ENCODE peak calls at places on chromosomes 11 and 22, in ten cellular contexts. One of them, this sample, is unnamed.

GRCh38 chr11:120527111-120527748 is 15.7 kb downstream of the GRIK4 start:
- DNase-seq in tibial nerve: no peak
- DNase-seq in astrocyte of the cerebellum: peak; percentile 38
- DNase-seq in pancreas: no peak
- DNase-seq in CD8-positive, alpha-beta T cell: no peak
- DNase-seq in breast epithelium: no peak
- DNase-seq in aorta: peak; percentile 80
- DNase-seq in thyroid gland: no peak
- DNase-seq in HCT116: no peak
- DNase-seq in CD4-positive, alpha-beta memory T cell: no peak
- DNase-seq in this sample: peak; percentile 42

GRCh38 chr22:22997262-22997898 is 72.9 kb upstream of the GNAZ start:
- DNase-seq in tibial nerve: no peak
- DNase-seq in astrocyte of the cerebellum: no peak
- DNase-seq in pancreas: no peak
- DNase-seq in CD8-positive, alpha-beta T cell: no peak
- DNase-seq in breast epithelium: no peak
- DNase-seq in aorta: no peak
- DNase-seq in thyroid gland: no peak
- DNase-seq in HCT116: no peak
- DNase-seq in CD4-positive, alpha-beta memory T cell: no peak
- DNase-seq in this sample: no peak

GRCh38 chr11:75667268-75667830 is 1.5 kb downstream of the MAP6 start:
- DNase-seq in tibial nerve: no peak
- DNase-seq in astrocyte of the cerebellum: no peak
- DNase-seq in pancreas: no peak
- DNase-seq in CD8-positive, alpha-beta T cell: no peak
- DNase-seq in breast epithelium: no peak
- DNase-seq in aorta: no peak
- DNase-seq in thyroid gland: peak; percentile 65
- DNase-seq in HCT116: no peak
- DNase-seq in CD4-positive, alpha-beta memory T cell: no peak
- DNase-seq in this sample: no peak

GRCh38 chr11:16280256-16280682 is 76.1 kb downstream of the SOX6 start:
- DNase-seq in tibial nerve: peak; percentile 17
- DNase-seq in astrocyte of the cerebellum: no peak
- DNase-seq in pancreas: no peak
- DNase-seq in CD8-positive, alpha-beta T cell: no peak
- DNase-seq in breast epithelium: no peak
- DNase-seq in aorta: no peak
- DNase-seq in thyroid gland: peak; percentile 7
- DNase-seq in HCT116: no peak
- DNase-seq in CD4-positive, alpha-beta memory T cell: no peak
- DNase-seq in this sample: no peak

GRCh38 chr22:29257751-29258181 is 10.0 kb downstream of the RHBDD3 start:
- DNase-seq in tibial nerve: no peak
- DNase-seq in astrocyte of the cerebellum: no peak
- DNase-seq in pancreas: no peak
- DNase-seq in CD8-positive, alpha-beta T cell: no peak
- DNase-seq in breast epithelium: no peak
- DNase-seq in aorta: no peak
- DNase-seq in thyroid gland: no peak
- DNase-seq in HCT116: no peak
- DNase-seq in CD4-positive, alpha-beta memory T cell: no peak
- DNase-seq in this sample: no peak

GRCh38 chr11:64444838-64445441 is 86.0 kb downstream of the RPS6KA4 start:
- DNase-seq in tibial nerve: no peak
- DNase-seq in astrocyte of the cerebellum: no peak
- DNase-seq in pancreas: no peak
- DNase-seq in CD8-positive, alpha-beta T cell: no peak
- DNase-seq in breast epithelium: peak; percentile 25
- DNase-seq in aorta: no peak
- DNase-seq in thyroid gland: no peak
- DNase-seq in HCT116: peak; percentile 16
- DNase-seq in CD4-positive, alpha-beta memory T cell: no peak
- DNase-seq in this sample: peak; percentile 16

GRCh38 chr11:26613759-26614158 is 41.7 kb upstream of the MUC15 start:
- DNase-seq in tibial nerve: no peak
- DNase-seq in astrocyte of the cerebellum: no peak
- DNase-seq in pancreas: no peak
- DNase-seq in CD8-positive, alpha-beta T cell: no peak
- DNase-seq in breast epithelium: no peak
- DNase-seq in aorta: peak; percentile 62
- DNase-seq in thyroid gland: no peak
- DNase-seq in HCT116: no peak
- DNase-seq in CD4-positive, alpha-beta memory T cell: no peak
- DNase-seq in this sample: no peak

GRCh38 chr11:35208795-35209194 is 69.8 kb downstream of the CD44 start:
- DNase-seq in tibial nerve: no peak
- DNase-seq in astrocyte of the cerebellum: no peak
- DNase-seq in pancreas: no peak
- DNase-seq in CD8-positive, alpha-beta T cell: no peak
- DNase-seq in breast epithelium: no peak
- DNase-seq in aorta: no peak
- DNase-seq in thyroid gland: no peak
- DNase-seq in HCT116: no peak
- DNase-seq in CD4-positive, alpha-beta memory T cell: no peak
- DNase-seq in this sample: no peak

GRCh38 chr11:117179048-117179999 is 781 bp downstream of the SIDT2 start:
- DNase-seq in tibial nerve: no peak
- DNase-seq in astrocyte of the cerebellum: peak; percentile 64
- DNase-seq in pancreas: peak; percentile 46
- DNase-seq in CD8-positive, alpha-beta T cell: peak; percentile 55
- DNase-seq in breast epithelium: no peak
- DNase-seq in aorta: peak; percentile 85
- DNase-seq in thyroid gland: peak; percentile 49
- DNase-seq in HCT116: no peak
- DNase-seq in CD4-positive, alpha-beta memory T cell: peak; percentile 56
- DNase-seq in this sample: peak; percentile 65

GRCh38 chr11:70567680-70568503 is 169.6 kb downstream of the CTTN start:
- DNase-seq in tibial nerve: peak; percentile 27
- DNase-seq in astrocyte of the cerebellum: no peak
- DNase-seq in pancreas: no peak
- DNase-seq in CD8-positive, alpha-beta T cell: no peak
- DNase-seq in breast epithelium: no peak
- DNase-seq in aorta: peak; percentile 77
- DNase-seq in thyroid gland: no peak
- DNase-seq in HCT116: no peak
- DNase-seq in CD4-positive, alpha-beta memory T cell: no peak
- DNase-seq in this sample: peak; percentile 32

GRCh38 chr22:49967333-49968241 is 7.0 kb downstream of the PIM3 start:
- DNase-seq in tibial nerve: peak; percentile 61
- DNase-seq in astrocyte of the cerebellum: no peak
- DNase-seq in pancreas: peak; percentile 77
- DNase-seq in CD8-positive, alpha-beta T cell: peak; percentile 21
- DNase-seq in breast epithelium: peak; percentile 80
- DNase-seq in aorta: peak; percentile 79
- DNase-seq in thyroid gland: peak; percentile 77
- DNase-seq in HCT116: no peak
- DNase-seq in CD4-positive, alpha-beta memory T cell: no peak
- DNase-seq in this sample: peak; percentile 52

GRCh38 chr11:34633990-34634725 is 13.3 kb downstream of the EHF start:
- DNase-seq in tibial nerve: no peak
- DNase-seq in astrocyte of the cerebellum: no peak
- DNase-seq in pancreas: no peak
- DNase-seq in CD8-positive, alpha-beta T cell: no peak
- DNase-seq in breast epithelium: no peak
- DNase-seq in aorta: no peak
- DNase-seq in thyroid gland: no peak
- DNase-seq in HCT116: no peak
- DNase-seq in CD4-positive, alpha-beta memory T cell: peak; percentile 7
- DNase-seq in this sample: peak; percentile 67

GRCh38 chr22:49736538-49736937 is 91.1 kb downstream of the BRD1 start:
- DNase-seq in tibial nerve: no peak
- DNase-seq in astrocyte of the cerebellum: no peak
- DNase-seq in pancreas: no peak
- DNase-seq in CD8-positive, alpha-beta T cell: no peak
- DNase-seq in breast epithelium: peak; percentile 19
- DNase-seq in aorta: no peak
- DNase-seq in thyroid gland: no peak
- DNase-seq in HCT116: no peak
- DNase-seq in CD4-positive, alpha-beta memory T cell: no peak
- DNase-seq in this sample: no peak

GRCh38 chr22:25797891-25798290 is 55.9 kb downstream of the MYO18B start:
- DNase-seq in tibial nerve: no peak
- DNase-seq in astrocyte of the cerebellum: no peak
- DNase-seq in pancreas: no peak
- DNase-seq in CD8-positive, alpha-beta T cell: no peak
- DNase-seq in breast epithelium: no peak
- DNase-seq in aorta: peak; percentile 54
- DNase-seq in thyroid gland: no peak
- DNase-seq in HCT116: no peak
- DNase-seq in CD4-positive, alpha-beta memory T cell: no peak
- DNase-seq in this sample: no peak

GRCh38 chr22:29470159-29470855 is 9.7 kb upstream of the NEFH start:
- DNase-seq in tibial nerve: no peak
- DNase-seq in astrocyte of the cerebellum: no peak
- DNase-seq in pancreas: no peak
- DNase-seq in CD8-positive, alpha-beta T cell: peak; percentile 64
- DNase-seq in breast epithelium: peak; percentile 67
- DNase-seq in aorta: peak; percentile 88
- DNase-seq in thyroid gland: peak; percentile 61
- DNase-seq in HCT116: peak; percentile 62
- DNase-seq in CD4-positive, alpha-beta memory T cell: peak; percentile 75
- DNase-seq in this sample: peak; percentile 34

DNA sequence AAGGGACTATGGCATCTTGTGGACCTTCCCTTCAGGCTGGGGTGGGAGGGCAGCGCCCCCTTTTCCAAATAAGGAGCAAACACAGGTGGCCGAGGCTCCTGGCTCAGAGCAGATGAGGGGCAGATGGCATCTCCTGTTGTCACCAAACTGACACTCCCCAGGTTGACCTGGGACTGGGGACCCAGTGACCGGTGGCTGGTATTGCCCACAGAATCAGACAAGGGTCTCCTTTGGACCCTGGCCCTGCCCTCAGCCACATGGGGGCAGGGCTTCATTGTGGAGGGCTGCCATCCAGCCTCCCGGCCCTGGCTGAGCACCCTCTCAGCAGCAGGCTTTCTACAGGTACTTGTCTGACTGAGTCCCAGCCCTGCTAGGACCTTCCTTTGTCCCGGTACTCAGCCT is 842 bp upstream of the SIGIRR start:
- DNase-seq in tibial nerve: no peak
- DNase-seq in astrocyte of the cerebellum: no peak
- DNase-seq in pancreas: no peak
- DNase-seq in CD8-positive, alpha-beta T cell: peak; percentile 20
- DNase-seq in breast epithelium: no peak
- DNase-seq in aorta: no peak
- DNase-seq in thyroid gland: no peak
- DNase-seq in HCT116: no peak
- DNase-seq in CD4-positive, alpha-beta memory T cell: no peak
- DNase-seq in this sample: no peak
- H3K4me3 ChIP-seq in tibial nerve: peak overlapping the region; percentile 55
- H3K4me3 ChIP-seq in astrocyte of the cerebellum: no peak overlapping the region
- H3K4me3 ChIP-seq in pancreas: peak overlapping the region; percentile 67
- H3K4me3 ChIP-seq in CD8-positive, alpha-beta T cell: peak overlapping the region; percentile 82
- H3K4me3 ChIP-seq in breast epithelium: peak overlapping the region; percentile 42
- H3K4me3 ChIP-seq in aorta: no peak overlapping the region
- H3K4me3 ChIP-seq in thyroid gland: no peak overlapping the region
- H3K4me3 ChIP-seq in HCT116: peak overlapping the region; percentile 66
- H3K4me3 ChIP-seq in CD4-positive, alpha-beta memory T cell: peak overlapping the region; percentile 58
- H3K4me3 ChIP-seq in this sample: no peak overlapping the region

GRCh38 chr22:45648320-45649070 is 23.1 kb upstream of the ATXN10 start:
- DNase-seq in tibial nerve: no peak
- DNase-seq in astrocyte of the cerebellum: no peak
- DNase-seq in pancreas: no peak
- DNase-seq in CD8-positive, alpha-beta T cell: no peak
- DNase-seq in breast epithelium: no peak
- DNase-seq in aorta: no peak
- DNase-seq in thyroid gland: no peak
- DNase-seq in HCT116: no peak
- DNase-seq in CD4-positive, alpha-beta memory T cell: no peak
- DNase-seq in this sample: no peak

GRCh38 chr22:45645150-45645525 is 26.5 kb upstream of the ATXN10 start:
- DNase-seq in tibial nerve: no peak
- DNase-seq in astrocyte of the cerebellum: no peak
- DNase-seq in pancreas: no peak
- DNase-seq in CD8-positive, alpha-beta T cell: no peak
- DNase-seq in breast epithelium: no peak
- DNase-seq in aorta: no peak
- DNase-seq in thyroid gland: peak; percentile 49
- DNase-seq in HCT116: no peak
- DNase-seq in CD4-positive, alpha-beta memory T cell: no peak
- DNase-seq in this sample: no peak

GRCh38 chr22:45647532-45648225 is 24.0 kb upstream of the ATXN10 start:
- DNase-seq in tibial nerve: no peak
- DNase-seq in astrocyte of the cerebellum: no peak
- DNase-seq in pancreas: no peak
- DNase-seq in CD8-positive, alpha-beta T cell: no peak
- DNase-seq in breast epithelium: peak; percentile 34
- DNase-seq in aorta: no peak
- DNase-seq in thyroid gland: peak; percentile 87
- DNase-seq in HCT116: no peak
- DNase-seq in CD4-positive, alpha-beta memory T cell: no peak
- DNase-seq in this sample: no peak

GRCh38 chr22:45644714-45645113 is 26.9 kb upstream of the ATXN10 start:
- DNase-seq in tibial nerve: no peak
- DNase-seq in astrocyte of the cerebellum: no peak
- DNase-seq in pancreas: no peak
- DNase-seq in CD8-positive, alpha-beta T cell: no peak
- DNase-seq in breast epithelium: no peak
- DNase-seq in aorta: no peak
- DNase-seq in thyroid gland: no peak
- DNase-seq in HCT116: no peak
- DNase-seq in CD4-positive, alpha-beta memory T cell: no peak
- DNase-seq in this sample: no peak

GRCh38 chr22:45645526-45646414 is 25.9 kb upstream of the ATXN10 start:
- DNase-seq in tibial nerve: peak; percentile 50
- DNase-seq in astrocyte of the cerebellum: no peak
- DNase-seq in pancreas: peak; percentile 45
- DNase-seq in CD8-positive, alpha-beta T cell: peak; percentile 75
- DNase-seq in breast epithelium: peak; percentile 80
- DNase-seq in aorta: peak; percentile 92
- DNase-seq in thyroid gland: peak; percentile 78
- DNase-seq in HCT116: peak; percentile 26
- DNase-seq in CD4-positive, alpha-beta memory T cell: peak; percentile 73
- DNase-seq in this sample: peak; percentile 38
- H3K4me3 ChIP-seq in tibial nerve: no peak overlapping the region
- H3K4me3 ChIP-seq in astrocyte of the cerebellum: no peak overlapping the region
- H3K4me3 ChIP-seq in pancreas: no peak overlapping the region
- H3K4me3 ChIP-seq in CD8-positive, alpha-beta T cell: no peak overlapping the region
- H3K4me3 ChIP-seq in breast epithelium: no peak overlapping the region
- H3K4me3 ChIP-seq in aorta: no peak overlapping the region
- H3K4me3 ChIP-seq in thyroid gland: no peak overlapping the region
- H3K4me3 ChIP-seq in HCT116: peak overlapping the region; percentile 2
- H3K4me3 ChIP-seq in CD4-positive, alpha-beta memory T cell: no peak overlapping the region
- H3K4me3 ChIP-seq in this sample: no peak overlapping the region

GRCh38 chr11:114172055-114172861 is 112.7 kb downstream of the ZBTB16 start:
- DNase-seq in tibial nerve: no peak
- DNase-seq in astrocyte of the cerebellum: no peak
- DNase-seq in pancreas: no peak
- DNase-seq in CD8-positive, alpha-beta T cell: peak; percentile 28
- DNase-seq in breast epithelium: no peak
- DNase-seq in aorta: no peak
- DNase-seq in thyroid gland: no peak
- DNase-seq in HCT116: no peak
- DNase-seq in CD4-positive, alpha-beta memory T cell: peak; percentile 24
- DNase-seq in this sample: no peak
- H3K4me3 ChIP-seq in tibial nerve: no peak overlapping the region
- H3K4me3 ChIP-seq in astrocyte of the cerebellum: no peak overlapping the region
- H3K4me3 ChIP-seq in pancreas: no peak overlapping the region
- H3K4me3 ChIP-seq in CD8-positive, alpha-beta T cell: no peak overlapping the region
- H3K4me3 ChIP-seq in breast epithelium: no peak overlapping the region
- H3K4me3 ChIP-seq in aorta: no peak overlapping the region
- H3K4me3 ChIP-seq in thyroid gland: no peak overlapping the region
- H3K4me3 ChIP-seq in HCT116: no peak overlapping the region
- H3K4me3 ChIP-seq in CD4-positive, alpha-beta memory T cell: no peak overlapping the region
- H3K4me3 ChIP-seq in this sample: no peak overlapping the region

GRCh38 chr11:67262731-67263675 is 3.3 kb upstream of the GRK2 start:
- DNase-seq in tibial nerve: peak; percentile 60
- DNase-seq in astrocyte of the cerebellum: peak; percentile 39
- DNase-seq in pancreas: peak; percentile 78
- DNase-seq in CD8-positive, alpha-beta T cell: peak; percentile 70
- DNase-seq in breast epithelium: peak; percentile 81
- DNase-seq in aorta: peak; percentile 94
- DNase-seq in thyroid gland: peak; percentile 82
- DNase-seq in HCT116: peak; percentile 39
- DNase-seq in CD4-positive, alpha-beta memory T cell: peak; percentile 63
- DNase-seq in this sample: peak; percentile 87
- H3K4me3 ChIP-seq in tibial nerve: no peak overlapping the region
- H3K4me3 ChIP-seq in astrocyte of the cerebellum: no peak overlapping the region
- H3K4me3 ChIP-seq in pancreas: no peak overlapping the region
- H3K4me3 ChIP-seq in CD8-positive, alpha-beta T cell: no peak overlapping the region
- H3K4me3 ChIP-seq in breast epithelium: no peak overlapping the region
- H3K4me3 ChIP-seq in aorta: no peak overlapping the region
- H3K4me3 ChIP-seq in thyroid gland: no peak overlapping the region
- H3K4me3 ChIP-seq in HCT116: no peak overlapping the region
- H3K4me3 ChIP-seq in CD4-positive, alpha-beta memory T cell: no peak overlapping the region
- H3K4me3 ChIP-seq in this sample: no peak overlapping the region

This sample was measured in fibroblast of the aortic adventitia.